ENCODE peak calls at places on chromosomes 5 and 9, in six cellular contexts. A is DMS79 treated with DMSO at 0.1 percent for 48 hours; W is NCI-H2171 treated with DMSO at 0.1 percent for 48 hours; X is NCI-H1092; Z is central memory CD4-positive, alpha-beta T cell; J is activated CD4-positive, alpha-beta T cell treated with anti-CD3 and anti-CD28 coated beads for 48 hours. R is an unnamed sample.

GRCh38 chr9:114046237-114046755 is 31.8 kb downstream of the AMBP start:
- DNase-seq in A (no peak), W (no peak), X (no peak), Z (no peak), J (no peak), R (no peak)

GRCh38 chr5:137488974-137489373 is 10.2 kb downstream of the SPOCK1 start:
- DNase-seq in A (no peak), W (no peak), X (no peak), Z (no peak), J (no peak), R (no peak)

GRCh38 chr5:32251864-32252458 is 60.8 kb downstream of the MTMR12 start:
- DNase-seq in A (peak; percentile 16), W (peak; percentile 35), X (no peak), Z (no peak), J (no peak), R (no peak)

GRCh38 chr5:74384851-74385250 is 255.7 kb downstream of the ENC1 start:
- DNase-seq in A (no peak), W (peak; percentile 86), X (no peak), Z (no peak), J (no peak), R (peak; percentile 24)

GRCh38 chr5:84393969-84394368 is 9.3 kb upstream of the EDIL3 start:
- DNase-seq in A (no peak), W (no peak), X (no peak), Z (no peak), J (no peak), R (peak; percentile 91)

GRCh38 chr9:133706651-133707050 is 31.5 kb downstream of the SARDH start:
- DNase-seq in A (no peak), W (no peak), X (no peak), Z (no peak), J (no peak), R (no peak)

GRCh38 chr5:129400395-129400983 is 59.6 kb upstream of the ADAMTS19 start:
- DNase-seq in A (no peak), W (peak; percentile 10), X (no peak), Z (no peak), J (no peak), R (no peak)

GRCh38 chr5:10262995-10263394 is 12.9 kb downstream of the CCT5 start:
- DNase-seq in A (no peak), W (no peak), X (no peak), Z (no peak), J (no peak), R (no peak)

GRCh38 chr5:43193952-43194321 is 1.9 kb downstream of the NIM1K start:
- DNase-seq in A (no peak), W (no peak), X (no peak), Z (no peak), J (no peak), R (no peak)

GRCh38 chr5:157529002-157529401 is 46.6 kb downstream of the ADAM19 start:
- DNase-seq in A (no peak), W (no peak), X (no peak), Z (no peak), J (no peak), R (no peak)

GRCh38 chr5:160496784-160497183 is 75.1 kb downstream of the PTTG1 start:
- DNase-seq in A (no peak), W (no peak), X (no peak), Z (no peak), J (peak; percentile 49), R (no peak)

GRCh38 chr5:148805323-148806290 is 20.8 kb upstream of the ADRB2 start:
- DNase-seq in A (no peak), W (peak; percentile 36), X (no peak), Z (no peak), J (peak; percentile 60), R (peak; percentile 37)

GRCh38 chr9:129436751-129437625 is 183.9 kb downstream of the C9orf50 start:
- DNase-seq in A (peak; percentile 18), W (peak; percentile 72), X (no peak), Z (peak; percentile 19), J (peak; percentile 37), R (peak; percentile 45)

GRCh38 chr5:17355585-17356346 is 138.3 kb downstream of the BASP1 start:
- DNase-seq in A (no peak), W (no peak), X (no peak), Z (no peak), J (no peak), R (peak; percentile 74)

GRCh38 chr9:135552698-135553161 is 6.8 kb downstream of the OBP2A start:
- DNase-seq in A (no peak), W (no peak), X (no peak), Z (no peak), J (no peak), R (no peak)

GRCh38 chr5:119411935-119412623 is 40.2 kb upstream of the HSD17B4 start:
- DNase-seq in A (peak; percentile 42), W (peak; percentile 64), X (peak; percentile 18), Z (peak; percentile 65), J (peak; percentile 55), R (peak; percentile 82)

GRCh38 chr9:6708732-6709131 is 49.0 kb upstream of the KDM4C start:
- DNase-seq in A (no peak), W (no peak), X (no peak), Z (no peak), J (no peak), R (no peak)

GRCh38 chr9:93683331-93684134 is 107.1 kb downstream of the PHF2 start:
- DNase-seq in A (no peak), W (no peak), X (no peak), Z (no peak), J (no peak), R (no peak)

GRCh38 chr5:174503461-174504265 is 220.7 kb upstream of the MSX2 start:
- DNase-seq in A (no peak), W (no peak), X (no peak), Z (no peak), J (no peak), R (peak; percentile 22)

GRCh38 chr5:109590799-109591198 is 98.9 kb upstream of the MAN2A1 start:
- DNase-seq in A (no peak), W (no peak), X (no peak), Z (no peak), J (no peak), R (no peak)

GRCh38 chr5:141680751-141681201 is 1.3 kb downstream of the ARAP3 start:
- DNase-seq in A (no peak), W (no peak), X (no peak), Z (no peak), J (no peak), R (no peak)

GRCh38 chr9:31908158-31908890 is 476.1 kb upstream of the ACO1 start:
- DNase-seq in A (no peak), W (no peak), X (no peak), Z (no peak), J (no peak), R (peak; percentile 3)

GRCh38 chr5:74194196-74194595 is 446.3 kb downstream of the ENC1 start:
- DNase-seq in A (no peak), W (no peak), X (no peak), Z (no peak), J (no peak), R (no peak)